ENCODE peak calls at places on chromosomes 13 and 19, in nine cellular contexts. D is endothelial cell of umbilical vein; F is AG09319; A is IMR-90; C is NCI-H748 treated with DMSO at 0.1 percent for 48 hours; T is activated T-cell treated with anti-CD3 and anti-CD28 coated beads, Interleukin-2, amount 50 U/mL, for 72 hours; I is stimulated activated CD4-positive, alpha-beta T cell treated with anti-CD3 and anti-CD28 coated beads, Interleukin-1b, Interleukin-23, amount 100 ng/mL, for 1 hour; G is AG10803; O is EL. Y is an unnamed sample.

GRCh38 chr13:105272660-105273631 is 1262.5 kb downstream of the EFNB2 start:
- DNase-seq in D (no peak), F (no peak), A (no peak), C (no peak), T (no peak), I (no peak), G (no peak), O (no peak), Y (no peak)

GRCh38 chr19:14089412-14089661 is 1.2 kb downstream of the SAMD1 start:
- DNase-seq in D (peak), F (no peak), A (no peak), C (no peak), T (no peak), I (no peak), G (no peak), O (no peak), Y (no peak)

GRCh38 chr13:22103046-22103445 is 432.2 kb downstream of the FGF9 start:
- DNase-seq in D (no peak), F (no peak), A (no peak), C (no peak), T (no peak), I (no peak), G (no peak), O (no peak), Y (no peak)

GRCh38 chr19:41957838-41958366 is 1.2 kb downstream of the RABAC1 start:
- DNase-seq in D (peak), F (peak), A (peak), C (peak), T (peak), I (no peak), G (peak), O (peak), Y (no peak)

GRCh38 chr19:5186293-5187050 is 154.1 kb downstream of the PTPRS start:
- DNase-seq in D (no peak), F (peak), A (peak), C (no peak), T (no peak), I (no peak), G (peak), O (peak), Y (no peak)

GRCh38 chr13:56706485-56706884 is 434.2 kb upstream of the PRR20A start:
- DNase-seq in D (peak), F (no peak), A (no peak), C (peak), T (no peak), I (no peak), G (no peak), O (no peak), Y (no peak)

GRCh38 chr19:41668315-41668714 is 19.8 kb downstream of the CEACAM7 start:
- DNase-seq in D (no peak), F (no peak), A (no peak), C (no peak), T (no peak), I (no peak), G (no peak), O (no peak), Y (no peak)

GRCh38 chr19:53942001-53942786 is 20.5 kb upstream of the CACNG8 start:
- DNase-seq in D (peak), F (no peak), A (no peak), C (no peak), T (no peak), I (no peak), G (no peak), O (peak), Y (no peak)

GRCh38 chr19:51059715-51060114 is 5.2 kb downstream of the KLK13 start:
- DNase-seq in D (no peak), F (no peak), A (no peak), C (no peak), T (no peak), I (no peak), G (no peak), O (no peak), Y (no peak)

GRCh38 chr19:7486923-7487322 is 1.9 kb downstream of the PEX11G start:
- DNase-seq in D (no peak), F (no peak), A (no peak), C (no peak), T (no peak), I (no peak), G (no peak), O (no peak), Y (no peak)

GRCh38 chr19:35641515-35642151 is at the start of gene ETV2:
- DNase-seq in D (peak), F (no peak), A (peak), C (no peak), T (peak), I (no peak), G (no peak), O (peak), Y (peak)